ENCODE peak calls at places on chromosomes 6 and 20, in four cellular contexts. V is ovary, G is HCT116, D is right atrium auricular region. Q is an unnamed sample. For H3K9me3, the result is how much of the 10 kb centered on the place peaks cover.

GRCh38 chr6:82160255-82160990 is 87.1 kb downstream of the IBTK start:
- DNase-seq in V (no peak), G (no peak), D (no peak), Q (no peak)

GRCh38 chr20:13256606-13257005 is 35.5 kb downstream of the ISM1 start:
- DNase-seq in V (no peak), G (no peak), D (no peak), Q (no peak)

GRCh38 chr6:3269412-3269975 is 10.7 kb downstream of the PSMG4 start:
- DNase-seq in V (peak), G (no peak), D (no peak), Q (no peak)

GRCh38 chr20:58496429-58496769 is 18.8 kb downstream of the APCDD1L start:
- DNase-seq in V (no peak), G (no peak), D (no peak), Q (no peak)

GRCh38 chr6:75178757-75179156 is 27.1 kb downstream of the COL12A1 start:
- DNase-seq in V (no peak), G (no peak), D (no peak), Q (no peak)

GRCh38 chr20:25248501-25249172 is 752 bp downstream of the PYGB start:
- DNase-seq in V (peak), G (no peak), D (peak), Q (no peak)

GRCh38 chr20:47785900-47786762 is 850 bp upstream of the SULF2 start:
- DNase-seq in V (peak), G (peak), D (peak), Q (no peak)

GRCh38 chr20:341682-342081 is 5.2 kb upstream of the NRSN2 start:
- DNase-seq in V (no peak), G (peak), D (no peak), Q (no peak)

GRCh38 chr6:124223596-124223995 is 419.9 kb downstream of the NKAIN2 start:
- DNase-seq in V (no peak), G (no peak), D (no peak), Q (no peak)

GRCh38 chr6:142474446-142475289 is 172.9 kb downstream of the ADGRG6 start:
- DNase-seq in V (no peak), G (peak), D (no peak), Q (peak)

GRCh38 chr6:150129616-150130505 is 13.0 kb upstream of the PPP1R14C start:
- DNase-seq in V (no peak), G (no peak), D (no peak), Q (no peak)

GRCh38 chr6:106154326-106154725 is 68.2 kb downstream of the PRDM1 start:
- DNase-seq in V (no peak), G (no peak), D (no peak), Q (no peak)

GRCh38 chr6:166534658-166535406 is 51.6 kb downstream of the RAMACL start:
- DNase-seq in V (no peak), G (no peak), D (no peak), Q (no peak)

GRCh38 chr6:106973841-106974336 is 640 bp downstream of the CD24 start:
- DNase-seq in V (no peak), G (no peak), D (no peak), Q (no peak)

GRCh38 chr6:144957236-144957937 is 672.3 kb downstream of the UTRN start:
- DNase-seq in V (no peak), G (no peak), D (no peak), Q (no peak)

GRCh38 chr6:148501178-148501590 is 158.5 kb downstream of the SASH1 start:
- DNase-seq in V (no peak), G (peak), D (peak), Q (no peak)

GRCh38 chr6:3750324-3751018 is 1.0 kb downstream of the PXDC1 start:
- DNase-seq in V (peak), G (no peak), D (peak), Q (no peak)

GRCh38 chr6:16912756-16913155 is 151.5 kb upstream of the ATXN1 start:
- DNase-seq in V (no peak), G (no peak), D (no peak), Q (no peak)

GRCh38 chr6:11496152-11497060 is 41.1 kb upstream of the TMEM170B start:
- DNase-seq in V (peak), G (peak), D (peak), Q (peak)

GRCh38 chr6:431986-432385 is 40.4 kb downstream of the IRF4 start:
- DNase-seq in V (no peak), G (no peak), D (no peak), Q (no peak)

GRCh38 chr6:36216559-36216958 is 20.0 kb downstream of the BRPF3 start:
- DNase-seq in V (no peak), G (no peak), D (no peak), Q (peak)

DNA sequence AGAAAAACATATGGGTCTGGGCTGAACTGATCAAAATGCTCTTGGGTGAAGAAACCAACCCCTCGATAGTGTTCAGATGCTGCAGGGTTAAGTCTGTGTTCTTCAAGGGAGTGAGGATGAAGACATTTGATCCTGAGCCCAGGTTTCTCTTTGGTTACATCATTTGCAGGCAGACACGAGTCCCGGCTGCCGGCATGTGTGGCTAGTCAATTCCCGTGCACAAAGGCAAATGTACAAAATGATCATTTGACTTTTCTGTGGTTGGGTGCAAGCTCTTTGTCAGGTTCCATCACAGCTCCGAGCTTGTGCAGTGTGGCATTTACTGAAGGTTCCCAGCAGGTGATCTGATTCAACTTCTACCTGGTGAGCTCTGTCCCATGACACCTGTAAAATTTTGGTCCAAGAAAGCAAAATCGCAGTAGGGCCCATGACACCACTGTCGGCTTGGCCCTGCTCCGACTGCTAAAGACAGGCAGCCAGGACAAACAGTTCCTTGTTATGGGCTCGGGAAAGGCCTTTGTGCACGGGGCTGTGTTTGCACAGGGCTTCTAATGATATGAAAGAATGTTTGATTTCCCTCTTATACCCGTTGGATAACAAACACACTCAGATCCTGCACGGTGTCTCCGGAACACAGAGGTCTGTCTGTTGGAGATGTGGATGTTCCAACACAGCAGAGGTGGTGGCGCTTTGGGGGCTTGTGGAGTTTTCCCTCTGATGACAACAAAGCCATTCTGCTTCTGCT is 46.9 kb downstream of the GJA10 start:
- DNase-seq in V (no peak), G (no peak), D (peak), Q (no peak)
- H3K27ac ChIP-seq in V (no peak), G (no peak), D (no peak), Q (peak)

DNA sequence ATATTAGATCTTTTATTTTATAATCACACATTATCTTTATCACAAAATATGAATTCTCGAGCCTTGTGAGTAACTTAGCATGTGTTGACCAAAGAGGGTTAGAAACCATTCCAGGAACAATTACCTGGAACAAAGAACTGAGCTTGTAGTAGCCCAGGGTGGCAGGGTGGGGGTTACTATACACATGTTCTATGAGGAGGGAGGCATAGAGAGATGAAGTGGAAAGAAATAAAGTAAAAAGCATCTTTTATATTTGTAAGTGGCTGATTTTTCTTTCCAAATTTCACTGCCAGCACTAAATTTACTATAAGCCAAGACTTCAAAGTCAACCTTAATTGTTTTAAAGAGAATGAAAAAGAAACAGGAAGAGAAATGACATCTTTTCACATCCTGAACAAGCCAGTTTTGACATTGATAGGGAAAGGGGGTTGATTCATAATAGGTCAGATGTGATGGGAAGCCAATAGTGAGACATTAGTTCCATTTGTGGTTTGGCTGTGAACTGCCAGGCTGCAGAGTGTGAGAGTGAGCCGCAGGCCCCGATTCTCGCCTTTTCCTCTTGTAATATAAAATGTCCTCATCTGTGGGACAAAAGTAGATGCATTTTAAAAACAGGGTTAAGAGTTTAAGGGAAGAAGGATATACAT is 52.7 kb upstream of the MYB start:
- DNase-seq in V (no peak), G (no peak), D (no peak), Q (no peak)
- H3K9me3 ChIP-seq in V (under half), G (under half), D (under half), Q (under half)

GRCh38 chr6:87391334-87391733 is 16.4 kb upstream of the CFAP206 start:
- DNase-seq in V (no peak), G (peak), D (no peak), Q (no peak)
- TF ChIP-seq CTCF in V (no peak), G (peak), D (peak), Q (peak)

GRCh38 chr6:18328549-18328922 is 58.6 kb upstream of the RNF144B start:
- DNase-seq in V (no peak), G (no peak), D (no peak), Q (no peak)

GRCh38 chr6:18326980-18327379 is 60.2 kb upstream of the RNF144B start:
- DNase-seq in V (no peak), G (no peak), D (no peak), Q (no peak)

GRCh38 chr6:18326001-18326400 is 61.1 kb upstream of the RNF144B start:
- DNase-seq in V (no peak), G (no peak), D (no peak), Q (no peak)

GRCh38 chr6:18329781-18330180 is 57.4 kb upstream of the RNF144B start:
- DNase-seq in V (no peak), G (no peak), D (no peak), Q (no peak)

DNA sequence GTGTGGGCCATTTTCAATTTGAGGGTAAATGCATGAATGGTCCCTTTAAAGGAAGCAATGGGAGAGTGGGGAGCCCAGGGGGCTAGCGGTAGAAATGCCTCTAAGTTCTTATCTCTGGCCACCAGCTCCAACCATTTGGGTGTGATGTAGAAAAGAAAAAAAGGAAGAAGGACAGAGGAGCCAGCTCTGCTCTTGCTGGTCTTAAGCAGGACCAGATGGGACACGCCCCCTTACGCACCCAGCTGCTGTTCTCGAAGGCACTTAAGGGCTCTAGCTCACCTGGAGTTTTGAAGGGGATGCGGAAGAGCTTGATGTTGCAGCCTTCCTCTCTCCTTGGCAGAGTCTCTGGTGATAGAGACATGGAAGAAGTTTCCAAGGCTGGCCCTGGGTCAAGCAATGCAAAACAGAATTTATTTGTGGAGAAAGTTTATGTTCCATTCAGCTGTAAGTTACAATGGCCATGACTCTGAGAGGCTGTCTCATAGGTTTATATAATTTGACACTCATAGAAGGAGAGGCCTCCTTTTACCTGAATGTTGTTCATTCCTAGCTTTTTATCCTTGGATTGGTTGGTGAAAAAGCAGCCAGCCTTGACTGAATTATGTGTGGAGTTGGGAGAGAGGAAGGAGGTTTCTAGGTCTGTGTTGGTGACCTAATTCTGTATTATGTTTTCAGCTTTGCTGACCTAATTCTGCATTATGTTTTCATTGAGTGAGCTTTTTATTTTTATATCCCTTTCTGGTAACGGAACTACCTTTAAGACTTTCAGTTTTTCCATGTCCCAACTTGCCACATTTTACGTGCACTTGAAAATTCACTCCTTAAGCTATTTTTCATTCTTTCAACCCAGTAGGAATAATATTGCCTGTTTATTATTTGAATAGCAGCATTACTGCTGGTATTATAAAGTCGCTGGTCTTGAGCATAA is 59.3 kb upstream of the RNF144B start:
- DNase-seq in V (no peak), G (no peak), D (peak), Q (no peak)
- H3K27ac ChIP-seq in V (no peak), G (no peak), D (no peak), Q (no peak)

DNA sequence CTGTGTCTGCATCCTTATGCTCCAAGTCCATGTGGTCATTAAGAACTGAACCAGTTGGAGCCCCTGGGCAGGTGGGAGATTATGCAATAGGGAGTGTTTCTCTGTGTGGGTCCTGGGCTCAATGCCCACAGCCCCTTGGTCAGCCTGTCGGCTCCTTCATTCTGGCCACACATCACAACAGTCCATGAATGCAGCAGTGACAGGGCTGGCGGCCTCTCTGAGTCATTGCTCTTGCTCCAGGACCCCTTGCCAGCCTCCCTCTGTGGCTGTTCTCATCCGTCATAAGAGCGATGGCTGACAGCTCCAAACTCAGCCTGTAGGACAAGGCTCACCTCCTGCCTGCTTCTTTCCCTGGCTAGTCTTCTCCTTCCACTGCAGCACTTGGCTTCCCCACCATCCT is 609.5 kb upstream of the CDH4 start:
- DNase-seq in V (no peak), G (no peak), D (no peak), Q (no peak)
- H3K9me3 ChIP-seq in V (under half), G (under half), D (under half), Q (under half)

Q was measured in AG04450.